ENCODE peak calls at places on chromosomes 1 and 21, in five cellular contexts. One of them, this sample, is unnamed.
A peak's percentile ranks its signal among the peaks of the same experiment; 100 is the strongest.

GRCh38 chr1:2097386-2098300 is 47.4 kb downstream of the PRKCZ start:
- DNase-seq in fibroblast of lung: no peak
- DNase-seq in cardiac fibroblast: no peak
- DNase-seq in small intestine: peak; percentile 83
- DNase-seq in A172: no peak
- DNase-seq in this sample: no peak

GRCh38 chr21:45152265-45152746 is 77.9 kb downstream of the ADARB1 start:
- DNase-seq in fibroblast of lung: peak; percentile 65
- DNase-seq in cardiac fibroblast: no peak
- DNase-seq in small intestine: peak; percentile 66
- DNase-seq in A172: no peak
- DNase-seq in this sample: peak; percentile 74

GRCh38 chr1:71698186-71698585 is 584.2 kb downstream of the NEGR1 start:
- DNase-seq in fibroblast of lung: no peak
- DNase-seq in cardiac fibroblast: no peak
- DNase-seq in small intestine: no peak
- DNase-seq in A172: no peak
- DNase-seq in this sample: no peak

GRCh38 chr1:53078333-53079101 is 16.5 kb downstream of the PODN start:
- DNase-seq in fibroblast of lung: no peak
- DNase-seq in cardiac fibroblast: no peak
- DNase-seq in small intestine: no peak
- DNase-seq in A172: no peak
- DNase-seq in this sample: no peak

GRCh38 chr1:3011127-3011526 is 10.1 kb upstream of the ACTRT2 start:
- DNase-seq in fibroblast of lung: no peak
- DNase-seq in cardiac fibroblast: no peak
- DNase-seq in small intestine: no peak
- DNase-seq in A172: no peak
- DNase-seq in this sample: no peak

GRCh38 chr1:220371324-220371723 is 99.1 kb upstream of the RAB3GAP2 start:
- DNase-seq in fibroblast of lung: no peak
- DNase-seq in cardiac fibroblast: no peak
- DNase-seq in small intestine: peak; percentile 3
- DNase-seq in A172: no peak
- DNase-seq in this sample: no peak

GRCh38 chr1:186722711-186723309 is 42.6 kb upstream of the PTGS2 start:
- DNase-seq in fibroblast of lung: peak; percentile 25
- DNase-seq in cardiac fibroblast: peak; percentile 68
- DNase-seq in small intestine: peak; percentile 35
- DNase-seq in A172: peak; percentile 63
- DNase-seq in this sample: no peak

GRCh38 chr1:68791800-68792199 is 294.9 kb upstream of the DEPDC1 start:
- DNase-seq in fibroblast of lung: no peak
- DNase-seq in cardiac fibroblast: no peak
- DNase-seq in small intestine: no peak
- DNase-seq in A172: no peak
- DNase-seq in this sample: no peak

GRCh38 chr1:181033128-181033798 is 520 bp upstream of the MR1 start:
- DNase-seq in fibroblast of lung: no peak
- DNase-seq in cardiac fibroblast: peak; percentile 60
- DNase-seq in small intestine: peak; percentile 58
- DNase-seq in A172: no peak
- DNase-seq in this sample: peak; percentile 40

GRCh38 chr1:23481904-23482303 is 2.1 kb downstream of the ASAP3 start:
- DNase-seq in fibroblast of lung: no peak
- DNase-seq in cardiac fibroblast: no peak
- DNase-seq in small intestine: no peak
- DNase-seq in A172: no peak
- DNase-seq in this sample: no peak